ENCODE peak calls at places on chromosomes 12 and 14, in nine cellular contexts. X, K, C, O, R, I, H, B and W are unnamed samples.

GRCh38 chr14:22221508-22221907 is 367.5 kb downstream of the DAD1 start:
- DNase-seq in O (peak), C (no peak), K (no peak), R (peak), B (no peak), H (no peak), I (peak), X (no peak), W (no peak)

GRCh38 chr14:100132903-100133510 is 26.4 kb downstream of the DEGS2 start:
- DNase-seq in R (no peak), I (no peak), H (no peak), K (no peak), B (no peak), C (no peak), O (no peak), X (no peak), W (no peak)

GRCh38 chr12:89927226-89927698 is 218.6 kb upstream of the ATP2B1 start:
- DNase-seq in K (no peak), H (no peak), C (no peak), X (no peak), I (peak), B (no peak), O (no peak), R (no peak), W (no peak)

GRCh38 chr14:96739511-96739910 is 57.7 kb upstream of the VRK1 start:
- DNase-seq in C (no peak), R (peak), K (no peak), X (no peak), O (no peak), H (no peak), I (no peak), B (no peak), W (no peak)

GRCh38 chr12:31362115-31362758 is 36.3 kb upstream of the SINHCAF start:
- DNase-seq in C (peak), H (peak), R (peak), O (no peak), X (no peak), B (no peak), K (no peak), I (peak), W (no peak)

GRCh38 chr12:19547258-19547657 is 108.0 kb downstream of the AEBP2 start:
- DNase-seq in X (no peak), R (no peak), O (no peak), K (no peak), H (no peak), I (no peak), B (no peak), C (no peak), W (no peak)

GRCh38 chr12:113889806-113890581 is 76.1 kb downstream of the RBM19 start:
- DNase-seq in O (no peak), B (peak), H (no peak), R (no peak), I (no peak), C (no peak), K (no peak), X (peak), W (no peak)

GRCh38 chr12:107415066-107415465 is 270.5 kb upstream of the PWP1 start:
- DNase-seq in O (no peak), X (no peak), C (no peak), R (no peak), K (no peak), I (no peak), H (no peak), B (no peak), W (no peak)

GRCh38 chr12:28425531-28425930 is 235.3 kb downstream of the CCDC91 start:
- DNase-seq in R (no peak), K (no peak), B (no peak), O (no peak), X (no peak), H (no peak), C (no peak), I (no peak), W (no peak)

GRCh38 chr14:30796707-30797106 is 77.7 kb upstream of the COCH start:
- DNase-seq in O (no peak), C (no peak), X (no peak), H (no peak), I (no peak), R (no peak), B (no peak), K (no peak), W (no peak)

GRCh38 chr14:68571928-68572525 is 220.8 kb downstream of the ZFP36L1 start:
- DNase-seq in H (no peak), B (no peak), O (no peak), R (no peak), X (peak), K (no peak), I (no peak), C (no peak), W (no peak)

GRCh38 chr12:71024827-71025226 is 104.3 kb upstream of the PTPRR start:
- DNase-seq in H (no peak), O (no peak), R (no peak), B (no peak), K (no peak), I (no peak), C (no peak), X (no peak), W (no peak)